ENCODE peak calls at places on chromosome 4, in nine cellular contexts. One of them, this sample, is unnamed.

GRCh38 chr4:52407545-52407944 is 251.6 kb downstream of the USP46 start:
- DNase-seq in GDM1: no peak
- DNase-seq in pancreas: no peak
- DNase-seq in neural progenitor cell: no peak
- DNase-seq in CD4-positive, alpha-beta memory T cell: no peak
- DNase-seq in activated CD4-positive, alpha-beta T cell treated with anti-CD3 and anti-CD28 coated beads for 24 hours: no peak
- DNase-seq in immature natural killer cell: no peak
- DNase-seq in AG08395: no peak
- DNase-seq in KBM-7: no peak
- DNase-seq in this sample: peak; percentile 17

GRCh38 chr4:24105183-24106039 is 215.6 kb upstream of the PPARGC1A start:
- DNase-seq in GDM1: no peak
- DNase-seq in pancreas: no peak
- DNase-seq in neural progenitor cell: no peak
- DNase-seq in CD4-positive, alpha-beta memory T cell: no peak
- DNase-seq in activated CD4-positive, alpha-beta T cell treated with anti-CD3 and anti-CD28 coated beads for 24 hours: no peak
- DNase-seq in immature natural killer cell: no peak
- DNase-seq in AG08395: peak; percentile 93
- DNase-seq in KBM-7: no peak
- DNase-seq in this sample: peak; percentile 80

GRCh38 chr4:8050555-8051206 is 107.9 kb downstream of the ABLIM2 start:
- DNase-seq in GDM1: no peak
- DNase-seq in pancreas: peak; percentile 53
- DNase-seq in neural progenitor cell: no peak
- DNase-seq in CD4-positive, alpha-beta memory T cell: no peak
- DNase-seq in activated CD4-positive, alpha-beta T cell treated with anti-CD3 and anti-CD28 coated beads for 24 hours: no peak
- DNase-seq in immature natural killer cell: no peak
- DNase-seq in AG08395: peak; percentile 36
- DNase-seq in KBM-7: no peak
- DNase-seq in this sample: peak; percentile 57

GRCh38 chr4:55089922-55090321 is 35.5 kb downstream of the KDR start:
- DNase-seq in GDM1: no peak
- DNase-seq in pancreas: no peak
- DNase-seq in neural progenitor cell: no peak
- DNase-seq in CD4-positive, alpha-beta memory T cell: no peak
- DNase-seq in activated CD4-positive, alpha-beta T cell treated with anti-CD3 and anti-CD28 coated beads for 24 hours: no peak
- DNase-seq in immature natural killer cell: no peak
- DNase-seq in AG08395: no peak
- DNase-seq in KBM-7: no peak
- DNase-seq in this sample: no peak

GRCh38 chr4:31241504-31241903 is 521.3 kb downstream of the PCDH7 start:
- DNase-seq in GDM1: no peak
- DNase-seq in pancreas: no peak
- DNase-seq in neural progenitor cell: no peak
- DNase-seq in CD4-positive, alpha-beta memory T cell: no peak
- DNase-seq in activated CD4-positive, alpha-beta T cell treated with anti-CD3 and anti-CD28 coated beads for 24 hours: no peak
- DNase-seq in immature natural killer cell: no peak
- DNase-seq in AG08395: no peak
- DNase-seq in KBM-7: no peak
- DNase-seq in this sample: no peak

GRCh38 chr4:119049342-119049741 is 86.3 kb upstream of the MYOZ2 start:
- DNase-seq in GDM1: no peak
- DNase-seq in pancreas: no peak
- DNase-seq in neural progenitor cell: no peak
- DNase-seq in CD4-positive, alpha-beta memory T cell: no peak
- DNase-seq in activated CD4-positive, alpha-beta T cell treated with anti-CD3 and anti-CD28 coated beads for 24 hours: no peak
- DNase-seq in immature natural killer cell: no peak
- DNase-seq in AG08395: no peak
- DNase-seq in KBM-7: no peak
- DNase-seq in this sample: no peak

GRCh38 chr4:107519057-107519456 is 201.0 kb downstream of the PAPSS1 start:
- DNase-seq in GDM1: no peak
- DNase-seq in pancreas: no peak
- DNase-seq in neural progenitor cell: peak; percentile 47
- DNase-seq in CD4-positive, alpha-beta memory T cell: no peak
- DNase-seq in activated CD4-positive, alpha-beta T cell treated with anti-CD3 and anti-CD28 coated beads for 24 hours: no peak
- DNase-seq in immature natural killer cell: no peak
- DNase-seq in AG08395: peak; percentile 43
- DNase-seq in KBM-7: peak; percentile 30
- DNase-seq in this sample: peak; percentile 24

GRCh38 chr4:18568600-18568999 is 547.0 kb upstream of the LCORL start:
- DNase-seq in GDM1: no peak
- DNase-seq in pancreas: no peak
- DNase-seq in neural progenitor cell: no peak
- DNase-seq in CD4-positive, alpha-beta memory T cell: no peak
- DNase-seq in activated CD4-positive, alpha-beta T cell treated with anti-CD3 and anti-CD28 coated beads for 24 hours: no peak
- DNase-seq in immature natural killer cell: no peak
- DNase-seq in AG08395: no peak
- DNase-seq in KBM-7: no peak
- DNase-seq in this sample: no peak

GRCh38 chr4:116070283-116070682 is 956.9 kb upstream of the NDST4 start:
- DNase-seq in GDM1: no peak
- DNase-seq in pancreas: no peak
- DNase-seq in neural progenitor cell: no peak
- DNase-seq in CD4-positive, alpha-beta memory T cell: no peak
- DNase-seq in activated CD4-positive, alpha-beta T cell treated with anti-CD3 and anti-CD28 coated beads for 24 hours: no peak
- DNase-seq in immature natural killer cell: no peak
- DNase-seq in AG08395: no peak
- DNase-seq in KBM-7: no peak
- DNase-seq in this sample: no peak

GRCh38 chr4:37717575-37717974 is 31.4 kb upstream of the RELL1 start:
- DNase-seq in GDM1: no peak
- DNase-seq in pancreas: no peak
- DNase-seq in neural progenitor cell: no peak
- DNase-seq in CD4-positive, alpha-beta memory T cell: no peak
- DNase-seq in activated CD4-positive, alpha-beta T cell treated with anti-CD3 and anti-CD28 coated beads for 24 hours: no peak
- DNase-seq in immature natural killer cell: no peak
- DNase-seq in AG08395: peak; percentile 74
- DNase-seq in KBM-7: no peak
- DNase-seq in this sample: peak; percentile 78

GRCh38 chr4:182971702-182972101 is 54.5 kb upstream of the DCTD start:
- DNase-seq in GDM1: no peak
- DNase-seq in pancreas: no peak
- DNase-seq in neural progenitor cell: no peak
- DNase-seq in CD4-positive, alpha-beta memory T cell: no peak
- DNase-seq in activated CD4-positive, alpha-beta T cell treated with anti-CD3 and anti-CD28 coated beads for 24 hours: no peak
- DNase-seq in immature natural killer cell: no peak
- DNase-seq in AG08395: no peak
- DNase-seq in KBM-7: no peak
- DNase-seq in this sample: no peak

GRCh38 chr4:46986922-46987638 is 6.3 kb downstream of the GABRA4 start:
- DNase-seq in GDM1: no peak
- DNase-seq in pancreas: no peak
- DNase-seq in neural progenitor cell: no peak
- DNase-seq in CD4-positive, alpha-beta memory T cell: no peak
- DNase-seq in activated CD4-positive, alpha-beta T cell treated with anti-CD3 and anti-CD28 coated beads for 24 hours: no peak
- DNase-seq in immature natural killer cell: no peak
- DNase-seq in AG08395: no peak
- DNase-seq in KBM-7: no peak
- DNase-seq in this sample: no peak

GRCh38 chr4:140012688-140013087 is 141.3 kb downstream of the MAML3 start:
- DNase-seq in GDM1: peak; percentile 39
- DNase-seq in pancreas: peak; percentile 66
- DNase-seq in neural progenitor cell: peak; percentile 68
- DNase-seq in CD4-positive, alpha-beta memory T cell: peak; percentile 56
- DNase-seq in activated CD4-positive, alpha-beta T cell treated with anti-CD3 and anti-CD28 coated beads for 24 hours: peak; percentile 22
- DNase-seq in immature natural killer cell: peak; percentile 47
- DNase-seq in AG08395: peak; percentile 45
- DNase-seq in KBM-7: peak; percentile 86
- DNase-seq in this sample: peak; percentile 70

GRCh38 chr4:16969696-16970135 is 71.3 kb upstream of the LDB2 start:
- DNase-seq in GDM1: no peak
- DNase-seq in pancreas: no peak
- DNase-seq in neural progenitor cell: no peak
- DNase-seq in CD4-positive, alpha-beta memory T cell: no peak
- DNase-seq in activated CD4-positive, alpha-beta T cell treated with anti-CD3 and anti-CD28 coated beads for 24 hours: no peak
- DNase-seq in immature natural killer cell: no peak
- DNase-seq in AG08395: no peak
- DNase-seq in KBM-7: no peak
- DNase-seq in this sample: peak; percentile 67

GRCh38 chr4:145177906-145178538 is 2.4 kb downstream of the OTUD4 start:
- DNase-seq in GDM1: peak; percentile 34
- DNase-seq in pancreas: no peak
- DNase-seq in neural progenitor cell: no peak
- DNase-seq in CD4-positive, alpha-beta memory T cell: peak; percentile 29
- DNase-seq in activated CD4-positive, alpha-beta T cell treated with anti-CD3 and anti-CD28 coated beads for 24 hours: no peak
- DNase-seq in immature natural killer cell: peak; percentile 6
- DNase-seq in AG08395: no peak
- DNase-seq in KBM-7: peak; percentile 77
- DNase-seq in this sample: peak; percentile 59

GRCh38 chr4:159697322-159698283 is 594.7 kb downstream of the RAPGEF2 start:
- DNase-seq in GDM1: no peak
- DNase-seq in pancreas: no peak
- DNase-seq in neural progenitor cell: no peak
- DNase-seq in CD4-positive, alpha-beta memory T cell: no peak
- DNase-seq in activated CD4-positive, alpha-beta T cell treated with anti-CD3 and anti-CD28 coated beads for 24 hours: no peak
- DNase-seq in immature natural killer cell: no peak
- DNase-seq in AG08395: no peak
- DNase-seq in KBM-7: no peak
- DNase-seq in this sample: no peak

GRCh38 chr4:170248029-170248428 is 158.3 kb upstream of the AADAT start:
- DNase-seq in GDM1: no peak
- DNase-seq in pancreas: no peak
- DNase-seq in neural progenitor cell: no peak
- DNase-seq in CD4-positive, alpha-beta memory T cell: no peak
- DNase-seq in activated CD4-positive, alpha-beta T cell treated with anti-CD3 and anti-CD28 coated beads for 24 hours: no peak
- DNase-seq in immature natural killer cell: no peak
- DNase-seq in AG08395: no peak
- DNase-seq in KBM-7: no peak
- DNase-seq in this sample: no peak

GRCh38 chr4:23934915-23935314 is 45.1 kb upstream of the PPARGC1A start:
- DNase-seq in GDM1: no peak
- DNase-seq in pancreas: peak; percentile 3
- DNase-seq in neural progenitor cell: no peak
- DNase-seq in CD4-positive, alpha-beta memory T cell: no peak
- DNase-seq in activated CD4-positive, alpha-beta T cell treated with anti-CD3 and anti-CD28 coated beads for 24 hours: no peak
- DNase-seq in immature natural killer cell: no peak
- DNase-seq in AG08395: peak; percentile 94
- DNase-seq in KBM-7: no peak
- DNase-seq in this sample: peak; percentile 92

GRCh38 chr4:159420162-159421057 is 317.5 kb downstream of the RAPGEF2 start:
- DNase-seq in GDM1: no peak
- DNase-seq in pancreas: no peak
- DNase-seq in neural progenitor cell: no peak
- DNase-seq in CD4-positive, alpha-beta memory T cell: no peak
- DNase-seq in activated CD4-positive, alpha-beta T cell treated with anti-CD3 and anti-CD28 coated beads for 24 hours: no peak
- DNase-seq in immature natural killer cell: no peak
- DNase-seq in AG08395: no peak
- DNase-seq in KBM-7: no peak
- DNase-seq in this sample: no peak

This sample was measured in RPMI7951.